ENCODE peak calls at places on chromosomes 12 and 14, in nine cellular contexts. R, T, X, G, L, K, E, F and U are unnamed samples.

GRCh38 chr14:91175296-91175695 is 61.4 kb downstream of the DGLUCY start:
- DNase-seq in T (no peak), L (no peak), R (no peak), E (no peak), X (no peak), G (no peak), K (no peak), F (no peak), U (no peak)

GRCh38 chr14:69303086-69303485 is 43.1 kb downstream of the GALNT16 start:
- DNase-seq in K (no peak), L (no peak), F (no peak), E (no peak), R (no peak), T (no peak), G (no peak), X (peak), U (no peak)

GRCh38 chr12:53964315-53964713 is 8.6 kb upstream of the HOXC11 start:
- DNase-seq in L (no peak), K (no peak), X (no peak), G (no peak), F (no peak), R (no peak), E (no peak), T (no peak), U (no peak)

GRCh38 chr14:96586921-96587822 is 85.0 kb downstream of the PAPOLA start:
- DNase-seq in T (no peak), R (no peak), E (no peak), F (no peak), K (no peak), L (no peak), G (no peak), X (peak), U (no peak)

GRCh38 chr12:57235012-57235727 is 5.7 kb downstream of the SHMT2 start:
- DNase-seq in X (no peak), E (no peak), F (no peak), L (no peak), K (peak), R (no peak), T (no peak), G (no peak), U (no peak)

GRCh38 chr12:130201037-130201436 is 38.8 kb downstream of the FZD10 start:
- DNase-seq in F (no peak), G (no peak), L (no peak), T (no peak), K (no peak), R (no peak), X (peak), E (no peak), U (no peak)

GRCh38 chr12:6958609-6959375 is 7.6 kb downstream of the PTPN6 start:
- DNase-seq in R (no peak), F (no peak), X (no peak), K (no peak), G (no peak), T (peak), E (no peak), L (peak), U (peak)

GRCh38 chr12:86666311-86666710 is 410.1 kb upstream of the MGAT4C start:
- DNase-seq in F (no peak), L (no peak), E (no peak), G (no peak), R (no peak), X (no peak), T (no peak), K (no peak), U (no peak)

GRCh38 chr12:3770891-3771290 is 18.0 kb upstream of the CRACR2A start:
- DNase-seq in F (no peak), T (no peak), R (no peak), X (no peak), E (no peak), K (peak), L (no peak), G (peak), U (no peak)

GRCh38 chr12:132081423-132081822 is 62.7 kb downstream of the DDX51 start:
- DNase-seq in K (no peak), T (no peak), E (no peak), F (no peak), L (no peak), X (peak), G (no peak), R (no peak), U (no peak)

GRCh38 chr12:30847259-30847658 is 79.3 kb upstream of the TSPAN11 start:
- DNase-seq in K (peak), E (peak), G (peak), T (peak), L (no peak), X (no peak), R (no peak), F (peak), U (no peak)

GRCh38 chr12:70617450-70617849 is 19.8 kb downstream of the PTPRB start:
- DNase-seq in T (no peak), G (no peak), F (no peak), X (no peak), R (no peak), E (no peak), L (no peak), K (no peak), U (no peak)

GRCh38 chr12:114846771-114847170 is 162.8 kb upstream of the TBX3 start:
- DNase-seq in E (no peak), T (no peak), R (no peak), F (no peak), K (no peak), X (no peak), G (no peak), L (no peak), U (no peak)

GRCh38 chr12:43921666-43922337 is 85.9 kb downstream of the TMEM117 start:
- DNase-seq in X (no peak), T (no peak), F (no peak), L (no peak), E (no peak), R (no peak), G (no peak), K (peak), U (no peak)

GRCh38 chr14:21023817-21024667 is 819 bp downstream of the NDRG2 start:
- DNase-seq in L (no peak), E (no peak), F (no peak), G (no peak), K (no peak), T (no peak), X (peak), R (peak), U (no peak)

GRCh38 chr14:47211263-47211662 is 464.1 kb downstream of the MDGA2 start:
- DNase-seq in F (no peak), E (no peak), G (no peak), L (no peak), X (no peak), T (no peak), K (no peak), R (no peak), U (no peak)

GRCh38 chr12:38892090-38892786 is 13.2 kb downstream of the CPNE8 start:
- DNase-seq in K (no peak), L (no peak), G (no peak), F (no peak), T (no peak), E (no peak), X (no peak), R (peak), U (no peak)

GRCh38 chr12:22628228-22628627 is 3.3 kb downstream of the ETNK1 start:
- DNase-seq in F (no peak), T (no peak), K (no peak), X (no peak), E (no peak), L (no peak), R (no peak), G (no peak), U (no peak)

GRCh38 chr14:21326972-21327371 is 47.1 kb downstream of the RPGRIP1 start:
- DNase-seq in T (no peak), X (no peak), K (no peak), E (no peak), L (no peak), F (no peak), R (no peak), G (no peak), U (no peak)

GRCh38 chr14:106846218-106846617 is 1319.8 kb downstream of the TMEM121 start:
- DNase-seq in E (no peak), R (no peak), L (no peak), K (no peak), X (no peak), G (no peak), F (no peak), T (no peak), U (no peak)

GRCh38 chr12:52473738-52474137 is at the start of gene KRT6C:
- DNase-seq in F (no peak), K (no peak), E (no peak), R (no peak), X (no peak), G (no peak), T (no peak), L (no peak), U (no peak)

GRCh38 chr12:50088577-50089335 is 3.6 kb downstream of the SMARCD1 start:
- DNase-seq in F (peak), X (no peak), L (peak), G (peak), E (no peak), T (peak), R (peak), K (peak), U (no peak)

GRCh38 chr14:71383510-71383909 is 476.3 kb downstream of the PCNX1 start:
- DNase-seq in T (no peak), K (no peak), R (no peak), L (no peak), E (no peak), G (no peak), F (no peak), X (no peak), U (no peak)

GRCh38 chr12:26271889-26272492 is 76.6 kb downstream of the SSPN start:
- DNase-seq in T (no peak), G (peak), F (no peak), K (peak), L (no peak), E (no peak), X (peak), R (peak), U (no peak)

GRCh38 chr12:76764856-76765255 is 941 bp downstream of the ZDHHC17 start:
- DNase-seq in X (no peak), L (no peak), R (peak), E (no peak), K (peak), T (peak), F (no peak), G (peak), U (no peak)

GRCh38 chr12:128627659-128628058 is 196.1 kb downstream of the SLC15A4 start:
- DNase-seq in X (peak), K (no peak), L (no peak), G (no peak), F (no peak), R (no peak), E (peak), T (no peak), U (no peak)

GRCh38 chr14:98721061-98721460 is 550.9 kb downstream of the BCL11B start:
- DNase-seq in G (no peak), L (no peak), F (no peak), R (no peak), K (no peak), X (no peak), E (no peak), T (no peak), U (no peak)

GRCh38 chr12:108381793-108382436 is 42.8 kb upstream of the CMKLR1 start:
- DNase-seq in K (peak), T (no peak), L (no peak), F (no peak), G (peak), X (no peak), E (no peak), R (no peak), U (no peak)

GRCh38 chr12:88298761-88299242 is 156.7 kb downstream of the TMTC3 start:
- DNase-seq in K (peak), L (no peak), E (no peak), G (peak), T (peak), F (no peak), X (no peak), R (no peak), U (no peak)